ENCODE peak calls at places on chromosomes 5 and 9, in five cellular contexts. T is GM23248, F is DMS53, Q is islet precursor cell, U is fibroblast of pulmonary artery. J is an unnamed sample.

GRCh38 chr5:112878760-112879159 is 17.7 kb downstream of the SRP19 start:
- DNase-seq in T (no peak), F (peak; percentile 51), Q (peak; percentile 71), U (peak; percentile 18), J (peak; percentile 57)

GRCh38 chr9:15157371-15157770 is 149.6 kb downstream of the TTC39B start:
- DNase-seq in T (peak; percentile 47), F (no peak), Q (no peak), U (peak; percentile 31), J (no peak)

GRCh38 chr5:82252744-82253143 is 25.4 kb downstream of the RPS23 start:
- DNase-seq in T (no peak), F (no peak), Q (no peak), U (no peak), J (no peak)

GRCh38 chr5:37988454-37989046 is 148.7 kb upstream of the GDNF start:
- DNase-seq in T (no peak), F (peak; percentile 86), Q (no peak), U (no peak), J (no peak)

GRCh38 chr5:57696005-57696755 is 213.6 kb upstream of the ACTBL2 start:
- DNase-seq in T (peak; percentile 4), F (no peak), Q (no peak), U (no peak), J (no peak)

GRCh38 chr9:108149346-108149745 is 659.8 kb upstream of the KLF4 start:
- DNase-seq in T (no peak), F (no peak), Q (no peak), U (no peak), J (no peak)

GRCh38 chr5:43802119-43802518 is 199.1 kb downstream of the NNT start:
- DNase-seq in T (peak; percentile 58), F (no peak), Q (no peak), U (peak; percentile 24), J (peak; percentile 36)

GRCh38 chr5:133026664-133027153 is 360 bp upstream of the ZCCHC10 start:
- DNase-seq in T (no peak), F (no peak), Q (no peak), U (no peak), J (no peak)

GRCh38 chr9:99471033-99471432 is 249.0 kb downstream of the SEC61B start:
- DNase-seq in T (no peak), F (no peak), Q (no peak), U (no peak), J (no peak)